ENCODE peak calls at places on chromosomes 13 and 19, in ten cellular contexts. One of them, this sample, is unnamed.

GRCh38 chr13:21354721-21355120 is 104.4 kb downstream of the ZDHHC20 start:
- DNase-seq in fibroblast of mammary gland: no peak
- DNase-seq in CD4-positive, alpha-beta memory T cell: no peak
- DNase-seq in A172: no peak
- DNase-seq in stimulated activated CD4-positive, alpha-beta T cell treated with anti-CD3 and anti-CD28 coated beads, Interleukin-12 subunit alpha, Interleukin-12 subunit beta, amount 100 ng/mL, for 48 hours: no peak
- DNase-seq in GM04503: no peak
- DNase-seq in WTC11: no peak
- DNase-seq in activated T-cell treated with anti-CD3 and anti-CD28 coated beads, Interleukin-2, amount 50 U/mL, for 72 hours: no peak
- DNase-seq in iPS-NIHi11: no peak
- DNase-seq in fibroblast of villous mesenchyme: no peak
- DNase-seq in this sample: no peak

GRCh38 chr19:1901940-1902404 is 3.2 kb upstream of the ADAT3 start:
- DNase-seq in fibroblast of mammary gland: no peak
- DNase-seq in CD4-positive, alpha-beta memory T cell: no peak
- DNase-seq in A172: no peak
- DNase-seq in stimulated activated CD4-positive, alpha-beta T cell treated with anti-CD3 and anti-CD28 coated beads, Interleukin-12 subunit alpha, Interleukin-12 subunit beta, amount 100 ng/mL, for 48 hours: no peak
- DNase-seq in GM04503: no peak
- DNase-seq in WTC11: no peak
- DNase-seq in activated T-cell treated with anti-CD3 and anti-CD28 coated beads, Interleukin-2, amount 50 U/mL, for 72 hours: no peak
- DNase-seq in iPS-NIHi11: no peak
- DNase-seq in fibroblast of villous mesenchyme: no peak
- DNase-seq in this sample: no peak

GRCh38 chr13:42215578-42216421 is 56.2 kb upstream of the AKAP11 start:
- DNase-seq in fibroblast of mammary gland: peak
- DNase-seq in CD4-positive, alpha-beta memory T cell: peak
- DNase-seq in A172: peak
- DNase-seq in stimulated activated CD4-positive, alpha-beta T cell treated with anti-CD3 and anti-CD28 coated beads, Interleukin-12 subunit alpha, Interleukin-12 subunit beta, amount 100 ng/mL, for 48 hours: no peak
- DNase-seq in GM04503: no peak
- DNase-seq in WTC11: peak
- DNase-seq in activated T-cell treated with anti-CD3 and anti-CD28 coated beads, Interleukin-2, amount 50 U/mL, for 72 hours: peak
- DNase-seq in iPS-NIHi11: peak
- DNase-seq in fibroblast of villous mesenchyme: peak
- DNase-seq in this sample: peak

GRCh38 chr19:49984491-49984890 is 23.5 kb upstream of the SIGLEC11 start:
- DNase-seq in fibroblast of mammary gland: no peak
- DNase-seq in CD4-positive, alpha-beta memory T cell: no peak
- DNase-seq in A172: no peak
- DNase-seq in stimulated activated CD4-positive, alpha-beta T cell treated with anti-CD3 and anti-CD28 coated beads, Interleukin-12 subunit alpha, Interleukin-12 subunit beta, amount 100 ng/mL, for 48 hours: no peak
- DNase-seq in GM04503: no peak
- DNase-seq in WTC11: no peak
- DNase-seq in activated T-cell treated with anti-CD3 and anti-CD28 coated beads, Interleukin-2, amount 50 U/mL, for 72 hours: no peak
- DNase-seq in iPS-NIHi11: no peak
- DNase-seq in fibroblast of villous mesenchyme: no peak
- DNase-seq in this sample: no peak

GRCh38 chr19:7888145-7888825 is at the start of gene LRRC8E:
- DNase-seq in fibroblast of mammary gland: peak
- DNase-seq in CD4-positive, alpha-beta memory T cell: no peak
- DNase-seq in A172: peak
- DNase-seq in stimulated activated CD4-positive, alpha-beta T cell treated with anti-CD3 and anti-CD28 coated beads, Interleukin-12 subunit alpha, Interleukin-12 subunit beta, amount 100 ng/mL, for 48 hours: peak
- DNase-seq in GM04503: no peak
- DNase-seq in WTC11: peak
- DNase-seq in activated T-cell treated with anti-CD3 and anti-CD28 coated beads, Interleukin-2, amount 50 U/mL, for 72 hours: peak
- DNase-seq in iPS-NIHi11: peak
- DNase-seq in fibroblast of villous mesenchyme: peak
- DNase-seq in this sample: no peak

GRCh38 chr13:29319451-29319850 is 276.0 kb downstream of the SLC7A1 start:
- DNase-seq in fibroblast of mammary gland: no peak
- DNase-seq in CD4-positive, alpha-beta memory T cell: no peak
- DNase-seq in A172: no peak
- DNase-seq in stimulated activated CD4-positive, alpha-beta T cell treated with anti-CD3 and anti-CD28 coated beads, Interleukin-12 subunit alpha, Interleukin-12 subunit beta, amount 100 ng/mL, for 48 hours: no peak
- DNase-seq in GM04503: no peak
- DNase-seq in WTC11: peak
- DNase-seq in activated T-cell treated with anti-CD3 and anti-CD28 coated beads, Interleukin-2, amount 50 U/mL, for 72 hours: no peak
- DNase-seq in iPS-NIHi11: peak
- DNase-seq in fibroblast of villous mesenchyme: no peak
- DNase-seq in this sample: no peak

GRCh38 chr13:97798171-97798821 is 155.2 kb upstream of the IPO5 start:
- DNase-seq in fibroblast of mammary gland: peak
- DNase-seq in CD4-positive, alpha-beta memory T cell: no peak
- DNase-seq in A172: no peak
- DNase-seq in stimulated activated CD4-positive, alpha-beta T cell treated with anti-CD3 and anti-CD28 coated beads, Interleukin-12 subunit alpha, Interleukin-12 subunit beta, amount 100 ng/mL, for 48 hours: no peak
- DNase-seq in GM04503: no peak
- DNase-seq in WTC11: no peak
- DNase-seq in activated T-cell treated with anti-CD3 and anti-CD28 coated beads, Interleukin-2, amount 50 U/mL, for 72 hours: no peak
- DNase-seq in iPS-NIHi11: no peak
- DNase-seq in fibroblast of villous mesenchyme: no peak
- DNase-seq in this sample: no peak

GRCh38 chr19:38263696-38264485 is 482 bp upstream of the SPINT2 start:
- DNase-seq in fibroblast of mammary gland: no peak
- DNase-seq in CD4-positive, alpha-beta memory T cell: peak
- DNase-seq in A172: peak
- DNase-seq in stimulated activated CD4-positive, alpha-beta T cell treated with anti-CD3 and anti-CD28 coated beads, Interleukin-12 subunit alpha, Interleukin-12 subunit beta, amount 100 ng/mL, for 48 hours: peak
- DNase-seq in GM04503: no peak
- DNase-seq in WTC11: peak
- DNase-seq in activated T-cell treated with anti-CD3 and anti-CD28 coated beads, Interleukin-2, amount 50 U/mL, for 72 hours: peak
- DNase-seq in iPS-NIHi11: peak
- DNase-seq in fibroblast of villous mesenchyme: peak
- DNase-seq in this sample: peak

GRCh38 chr13:40485611-40486517 is 180.6 kb downstream of the FOXO1 start:
- DNase-seq in fibroblast of mammary gland: no peak
- DNase-seq in CD4-positive, alpha-beta memory T cell: peak
- DNase-seq in A172: no peak
- DNase-seq in stimulated activated CD4-positive, alpha-beta T cell treated with anti-CD3 and anti-CD28 coated beads, Interleukin-12 subunit alpha, Interleukin-12 subunit beta, amount 100 ng/mL, for 48 hours: peak
- DNase-seq in GM04503: no peak
- DNase-seq in WTC11: no peak
- DNase-seq in activated T-cell treated with anti-CD3 and anti-CD28 coated beads, Interleukin-2, amount 50 U/mL, for 72 hours: peak
- DNase-seq in iPS-NIHi11: no peak
- DNase-seq in fibroblast of villous mesenchyme: no peak
- DNase-seq in this sample: no peak

GRCh38 chr19:7986321-7987083 is 18.9 kb downstream of the ELAVL1 start:
- DNase-seq in fibroblast of mammary gland: peak
- DNase-seq in CD4-positive, alpha-beta memory T cell: no peak
- DNase-seq in A172: peak
- DNase-seq in stimulated activated CD4-positive, alpha-beta T cell treated with anti-CD3 and anti-CD28 coated beads, Interleukin-12 subunit alpha, Interleukin-12 subunit beta, amount 100 ng/mL, for 48 hours: no peak
- DNase-seq in GM04503: peak
- DNase-seq in WTC11: no peak
- DNase-seq in activated T-cell treated with anti-CD3 and anti-CD28 coated beads, Interleukin-2, amount 50 U/mL, for 72 hours: no peak
- DNase-seq in iPS-NIHi11: no peak
- DNase-seq in fibroblast of villous mesenchyme: peak
- DNase-seq in this sample: peak

GRCh38 chr19:54041969-54042606 is 21.6 kb downstream of the VSTM1 start:
- DNase-seq in fibroblast of mammary gland: no peak
- DNase-seq in CD4-positive, alpha-beta memory T cell: no peak
- DNase-seq in A172: peak
- DNase-seq in stimulated activated CD4-positive, alpha-beta T cell treated with anti-CD3 and anti-CD28 coated beads, Interleukin-12 subunit alpha, Interleukin-12 subunit beta, amount 100 ng/mL, for 48 hours: no peak
- DNase-seq in GM04503: no peak
- DNase-seq in WTC11: no peak
- DNase-seq in activated T-cell treated with anti-CD3 and anti-CD28 coated beads, Interleukin-2, amount 50 U/mL, for 72 hours: no peak
- DNase-seq in iPS-NIHi11: no peak
- DNase-seq in fibroblast of villous mesenchyme: no peak
- DNase-seq in this sample: peak

GRCh38 chr13:79901336-79901735 is 420.4 kb downstream of the NDFIP2 start:
- DNase-seq in fibroblast of mammary gland: peak
- DNase-seq in CD4-positive, alpha-beta memory T cell: no peak
- DNase-seq in A172: peak
- DNase-seq in stimulated activated CD4-positive, alpha-beta T cell treated with anti-CD3 and anti-CD28 coated beads, Interleukin-12 subunit alpha, Interleukin-12 subunit beta, amount 100 ng/mL, for 48 hours: no peak
- DNase-seq in GM04503: no peak
- DNase-seq in WTC11: peak
- DNase-seq in activated T-cell treated with anti-CD3 and anti-CD28 coated beads, Interleukin-2, amount 50 U/mL, for 72 hours: no peak
- DNase-seq in iPS-NIHi11: no peak
- DNase-seq in fibroblast of villous mesenchyme: peak
- DNase-seq in this sample: no peak

GRCh38 chr13:21055511-21056045 is 5.8 kb downstream of the LATS2 start:
- DNase-seq in fibroblast of mammary gland: no peak
- DNase-seq in CD4-positive, alpha-beta memory T cell: no peak
- DNase-seq in A172: no peak
- DNase-seq in stimulated activated CD4-positive, alpha-beta T cell treated with anti-CD3 and anti-CD28 coated beads, Interleukin-12 subunit alpha, Interleukin-12 subunit beta, amount 100 ng/mL, for 48 hours: no peak
- DNase-seq in GM04503: no peak
- DNase-seq in WTC11: no peak
- DNase-seq in activated T-cell treated with anti-CD3 and anti-CD28 coated beads, Interleukin-2, amount 50 U/mL, for 72 hours: no peak
- DNase-seq in iPS-NIHi11: no peak
- DNase-seq in fibroblast of villous mesenchyme: no peak
- DNase-seq in this sample: no peak

GRCh38 chr13:33014291-33014690 is 1.9 kb upstream of the KL start:
- DNase-seq in fibroblast of mammary gland: no peak
- DNase-seq in CD4-positive, alpha-beta memory T cell: no peak
- DNase-seq in A172: no peak
- DNase-seq in stimulated activated CD4-positive, alpha-beta T cell treated with anti-CD3 and anti-CD28 coated beads, Interleukin-12 subunit alpha, Interleukin-12 subunit beta, amount 100 ng/mL, for 48 hours: no peak
- DNase-seq in GM04503: no peak
- DNase-seq in WTC11: no peak
- DNase-seq in activated T-cell treated with anti-CD3 and anti-CD28 coated beads, Interleukin-2, amount 50 U/mL, for 72 hours: no peak
- DNase-seq in iPS-NIHi11: no peak
- DNase-seq in fibroblast of villous mesenchyme: no peak
- DNase-seq in this sample: no peak

GRCh38 chr13:106493569-106493968 is 41.9 kb downstream of the EFNB2 start:
- DNase-seq in fibroblast of mammary gland: no peak
- DNase-seq in CD4-positive, alpha-beta memory T cell: no peak
- DNase-seq in A172: no peak
- DNase-seq in stimulated activated CD4-positive, alpha-beta T cell treated with anti-CD3 and anti-CD28 coated beads, Interleukin-12 subunit alpha, Interleukin-12 subunit beta, amount 100 ng/mL, for 48 hours: no peak
- DNase-seq in GM04503: no peak
- DNase-seq in WTC11: no peak
- DNase-seq in activated T-cell treated with anti-CD3 and anti-CD28 coated beads, Interleukin-2, amount 50 U/mL, for 72 hours: no peak
- DNase-seq in iPS-NIHi11: no peak
- DNase-seq in fibroblast of villous mesenchyme: peak
- DNase-seq in this sample: no peak

GRCh38 chr13:110638814-110639806 is 23.8 kb downstream of the NAXD start:
- DNase-seq in fibroblast of mammary gland: no peak
- DNase-seq in CD4-positive, alpha-beta memory T cell: no peak
- DNase-seq in A172: no peak
- DNase-seq in stimulated activated CD4-positive, alpha-beta T cell treated with anti-CD3 and anti-CD28 coated beads, Interleukin-12 subunit alpha, Interleukin-12 subunit beta, amount 100 ng/mL, for 48 hours: no peak
- DNase-seq in GM04503: no peak
- DNase-seq in WTC11: no peak
- DNase-seq in activated T-cell treated with anti-CD3 and anti-CD28 coated beads, Interleukin-2, amount 50 U/mL, for 72 hours: no peak
- DNase-seq in iPS-NIHi11: no peak
- DNase-seq in fibroblast of villous mesenchyme: no peak
- DNase-seq in this sample: no peak

GRCh38 chr19:1027953-1028902 is 1.8 kb downstream of the CNN2 start:
- DNase-seq in fibroblast of mammary gland: peak
- DNase-seq in CD4-positive, alpha-beta memory T cell: peak
- DNase-seq in A172: peak
- DNase-seq in stimulated activated CD4-positive, alpha-beta T cell treated with anti-CD3 and anti-CD28 coated beads, Interleukin-12 subunit alpha, Interleukin-12 subunit beta, amount 100 ng/mL, for 48 hours: no peak
- DNase-seq in GM04503: peak
- DNase-seq in WTC11: peak
- DNase-seq in activated T-cell treated with anti-CD3 and anti-CD28 coated beads, Interleukin-2, amount 50 U/mL, for 72 hours: peak
- DNase-seq in iPS-NIHi11: peak
- DNase-seq in fibroblast of villous mesenchyme: peak
- DNase-seq in this sample: peak

GRCh38 chr19:13083008-13083404 is 19.7 kb downstream of the LYL1 start:
- DNase-seq in fibroblast of mammary gland: no peak
- DNase-seq in CD4-positive, alpha-beta memory T cell: no peak
- DNase-seq in A172: no peak
- DNase-seq in stimulated activated CD4-positive, alpha-beta T cell treated with anti-CD3 and anti-CD28 coated beads, Interleukin-12 subunit alpha, Interleukin-12 subunit beta, amount 100 ng/mL, for 48 hours: no peak
- DNase-seq in GM04503: no peak
- DNase-seq in WTC11: no peak
- DNase-seq in activated T-cell treated with anti-CD3 and anti-CD28 coated beads, Interleukin-2, amount 50 U/mL, for 72 hours: no peak
- DNase-seq in iPS-NIHi11: no peak
- DNase-seq in fibroblast of villous mesenchyme: no peak
- DNase-seq in this sample: no peak

GRCh38 chr13:41634407-41634806 is 177.1 kb downstream of the RGCC start:
- DNase-seq in fibroblast of mammary gland: no peak
- DNase-seq in CD4-positive, alpha-beta memory T cell: no peak
- DNase-seq in A172: no peak
- DNase-seq in stimulated activated CD4-positive, alpha-beta T cell treated with anti-CD3 and anti-CD28 coated beads, Interleukin-12 subunit alpha, Interleukin-12 subunit beta, amount 100 ng/mL, for 48 hours: no peak
- DNase-seq in GM04503: no peak
- DNase-seq in WTC11: no peak
- DNase-seq in activated T-cell treated with anti-CD3 and anti-CD28 coated beads, Interleukin-2, amount 50 U/mL, for 72 hours: no peak
- DNase-seq in iPS-NIHi11: no peak
- DNase-seq in fibroblast of villous mesenchyme: no peak
- DNase-seq in this sample: no peak

GRCh38 chr13:106152047-106152446 is 383.4 kb downstream of the EFNB2 start:
- DNase-seq in fibroblast of mammary gland: no peak
- DNase-seq in CD4-positive, alpha-beta memory T cell: no peak
- DNase-seq in A172: peak
- DNase-seq in stimulated activated CD4-positive, alpha-beta T cell treated with anti-CD3 and anti-CD28 coated beads, Interleukin-12 subunit alpha, Interleukin-12 subunit beta, amount 100 ng/mL, for 48 hours: no peak
- DNase-seq in GM04503: no peak
- DNase-seq in WTC11: no peak
- DNase-seq in activated T-cell treated with anti-CD3 and anti-CD28 coated beads, Interleukin-2, amount 50 U/mL, for 72 hours: no peak
- DNase-seq in iPS-NIHi11: no peak
- DNase-seq in fibroblast of villous mesenchyme: no peak
- DNase-seq in this sample: no peak

GRCh38 chr13:59112375-59112774 is 1051.4 kb downstream of the DIAPH3 start:
- DNase-seq in fibroblast of mammary gland: peak
- DNase-seq in CD4-positive, alpha-beta memory T cell: no peak
- DNase-seq in A172: peak
- DNase-seq in stimulated activated CD4-positive, alpha-beta T cell treated with anti-CD3 and anti-CD28 coated beads, Interleukin-12 subunit alpha, Interleukin-12 subunit beta, amount 100 ng/mL, for 48 hours: no peak
- DNase-seq in GM04503: no peak
- DNase-seq in WTC11: no peak
- DNase-seq in activated T-cell treated with anti-CD3 and anti-CD28 coated beads, Interleukin-2, amount 50 U/mL, for 72 hours: no peak
- DNase-seq in iPS-NIHi11: no peak
- DNase-seq in fibroblast of villous mesenchyme: peak
- DNase-seq in this sample: peak

GRCh38 chr19:7849631-7850428 is 19.8 kb downstream of the EVI5L start:
- DNase-seq in fibroblast of mammary gland: no peak
- DNase-seq in CD4-positive, alpha-beta memory T cell: no peak
- DNase-seq in A172: no peak
- DNase-seq in stimulated activated CD4-positive, alpha-beta T cell treated with anti-CD3 and anti-CD28 coated beads, Interleukin-12 subunit alpha, Interleukin-12 subunit beta, amount 100 ng/mL, for 48 hours: no peak
- DNase-seq in GM04503: no peak
- DNase-seq in WTC11: no peak
- DNase-seq in activated T-cell treated with anti-CD3 and anti-CD28 coated beads, Interleukin-2, amount 50 U/mL, for 72 hours: no peak
- DNase-seq in iPS-NIHi11: peak
- DNase-seq in fibroblast of villous mesenchyme: no peak
- DNase-seq in this sample: no peak

GRCh38 chr13:85528578-85529215 is 270.5 kb downstream of the SLITRK6 start:
- DNase-seq in fibroblast of mammary gland: peak
- DNase-seq in CD4-positive, alpha-beta memory T cell: no peak
- DNase-seq in A172: peak
- DNase-seq in stimulated activated CD4-positive, alpha-beta T cell treated with anti-CD3 and anti-CD28 coated beads, Interleukin-12 subunit alpha, Interleukin-12 subunit beta, amount 100 ng/mL, for 48 hours: no peak
- DNase-seq in GM04503: peak
- DNase-seq in WTC11: no peak
- DNase-seq in activated T-cell treated with anti-CD3 and anti-CD28 coated beads, Interleukin-2, amount 50 U/mL, for 72 hours: no peak
- DNase-seq in iPS-NIHi11: no peak
- DNase-seq in fibroblast of villous mesenchyme: no peak
- DNase-seq in this sample: peak

GRCh38 chr13:84870190-84870589 is 929.0 kb downstream of the SLITRK6 start:
- DNase-seq in fibroblast of mammary gland: peak
- DNase-seq in CD4-positive, alpha-beta memory T cell: no peak
- DNase-seq in A172: peak
- DNase-seq in stimulated activated CD4-positive, alpha-beta T cell treated with anti-CD3 and anti-CD28 coated beads, Interleukin-12 subunit alpha, Interleukin-12 subunit beta, amount 100 ng/mL, for 48 hours: no peak
- DNase-seq in GM04503: no peak
- DNase-seq in WTC11: peak
- DNase-seq in activated T-cell treated with anti-CD3 and anti-CD28 coated beads, Interleukin-2, amount 50 U/mL, for 72 hours: no peak
- DNase-seq in iPS-NIHi11: no peak
- DNase-seq in fibroblast of villous mesenchyme: no peak
- DNase-seq in this sample: no peak

GRCh38 chr13:91722267-91722884 is 324.0 kb downstream of the GPC5 start:
- DNase-seq in fibroblast of mammary gland: peak
- DNase-seq in CD4-positive, alpha-beta memory T cell: peak
- DNase-seq in A172: peak
- DNase-seq in stimulated activated CD4-positive, alpha-beta T cell treated with anti-CD3 and anti-CD28 coated beads, Interleukin-12 subunit alpha, Interleukin-12 subunit beta, amount 100 ng/mL, for 48 hours: no peak
- DNase-seq in GM04503: no peak
- DNase-seq in WTC11: no peak
- DNase-seq in activated T-cell treated with anti-CD3 and anti-CD28 coated beads, Interleukin-2, amount 50 U/mL, for 72 hours: no peak
- DNase-seq in iPS-NIHi11: peak
- DNase-seq in fibroblast of villous mesenchyme: peak
- DNase-seq in this sample: no peak

GRCh38 chr13:98203641-98204326 is 26.7 kb upstream of the RNF113B start:
- DNase-seq in fibroblast of mammary gland: peak
- DNase-seq in CD4-positive, alpha-beta memory T cell: no peak
- DNase-seq in A172: no peak
- DNase-seq in stimulated activated CD4-positive, alpha-beta T cell treated with anti-CD3 and anti-CD28 coated beads, Interleukin-12 subunit alpha, Interleukin-12 subunit beta, amount 100 ng/mL, for 48 hours: no peak
- DNase-seq in GM04503: peak
- DNase-seq in WTC11: no peak
- DNase-seq in activated T-cell treated with anti-CD3 and anti-CD28 coated beads, Interleukin-2, amount 50 U/mL, for 72 hours: no peak
- DNase-seq in iPS-NIHi11: no peak
- DNase-seq in fibroblast of villous mesenchyme: no peak
- DNase-seq in this sample: no peak

GRCh38 chr13:110627351-110627750 is 12.0 kb downstream of the NAXD start:
- DNase-seq in fibroblast of mammary gland: no peak
- DNase-seq in CD4-positive, alpha-beta memory T cell: no peak
- DNase-seq in A172: no peak
- DNase-seq in stimulated activated CD4-positive, alpha-beta T cell treated with anti-CD3 and anti-CD28 coated beads, Interleukin-12 subunit alpha, Interleukin-12 subunit beta, amount 100 ng/mL, for 48 hours: no peak
- DNase-seq in GM04503: no peak
- DNase-seq in WTC11: no peak
- DNase-seq in activated T-cell treated with anti-CD3 and anti-CD28 coated beads, Interleukin-2, amount 50 U/mL, for 72 hours: no peak
- DNase-seq in iPS-NIHi11: no peak
- DNase-seq in fibroblast of villous mesenchyme: no peak
- DNase-seq in this sample: peak

GRCh38 chr13:102933076-102933922 is 87.5 kb downstream of the ERCC5 start:
- DNase-seq in fibroblast of mammary gland: no peak
- DNase-seq in CD4-positive, alpha-beta memory T cell: no peak
- DNase-seq in A172: no peak
- DNase-seq in stimulated activated CD4-positive, alpha-beta T cell treated with anti-CD3 and anti-CD28 coated beads, Interleukin-12 subunit alpha, Interleukin-12 subunit beta, amount 100 ng/mL, for 48 hours: no peak
- DNase-seq in GM04503: no peak
- DNase-seq in WTC11: no peak
- DNase-seq in activated T-cell treated with anti-CD3 and anti-CD28 coated beads, Interleukin-2, amount 50 U/mL, for 72 hours: no peak
- DNase-seq in iPS-NIHi11: no peak
- DNase-seq in fibroblast of villous mesenchyme: no peak
- DNase-seq in this sample: no peak

This sample was measured in foreskin keratinocyte.